ENCODE peak calls at places on chromosomes 3 and 15, in ten cellular contexts. One of them, this sample, is unnamed.

GRCh38 chr3:178306427-178307115 is 229.7 kb upstream of the KCNMB2 start:
- DNase-seq in esophagus muscularis mucosa: no peak
- DNase-seq in H1: no peak
- DNase-seq in sigmoid colon: no peak
- DNase-seq in heart left ventricle: no peak
- DNase-seq in IMR-90: no peak
- DNase-seq in transverse colon: no peak
- DNase-seq in uterus: no peak
- DNase-seq in HCT116: no peak
- DNase-seq in GM12892: no peak
- DNase-seq in this sample: no peak

GRCh38 chr15:86040360-86041095 is 39.1 kb upstream of the AGBL1 start:
- DNase-seq in HCT116: no peak
- DNase-seq in GM12892: no peak
- DNase-seq in H1: peak; percentile 54
- DNase-seq in heart left ventricle: no peak
- DNase-seq in esophagus muscularis mucosa: no peak
- DNase-seq in sigmoid colon: no peak
- DNase-seq in uterus: no peak
- DNase-seq in transverse colon: no peak
- DNase-seq in IMR-90: no peak
- DNase-seq in this sample: no peak

GRCh38 chr3:107643038-107643883 is 120.5 kb downstream of the BBX start:
- DNase-seq in GM12892: no peak
- DNase-seq in uterus: no peak
- DNase-seq in IMR-90: no peak
- DNase-seq in sigmoid colon: no peak
- DNase-seq in heart left ventricle: no peak
- DNase-seq in esophagus muscularis mucosa: no peak
- DNase-seq in HCT116: no peak
- DNase-seq in H1: peak; percentile 58
- DNase-seq in transverse colon: no peak
- DNase-seq in this sample: no peak

GRCh38 chr3:186318135-186318534 is 43.9 kb downstream of the DGKG start:
- DNase-seq in sigmoid colon: no peak
- DNase-seq in transverse colon: no peak
- DNase-seq in heart left ventricle: no peak
- DNase-seq in esophagus muscularis mucosa: no peak
- DNase-seq in uterus: no peak
- DNase-seq in H1: no peak
- DNase-seq in HCT116: no peak
- DNase-seq in IMR-90: peak; percentile 35
- DNase-seq in GM12892: no peak
- DNase-seq in this sample: no peak

GRCh38 chr15:77168616-77169015 is 97.7 kb upstream of the TSPAN3 start:
- DNase-seq in GM12892: no peak
- DNase-seq in transverse colon: no peak
- DNase-seq in H1: no peak
- DNase-seq in sigmoid colon: no peak
- DNase-seq in IMR-90: peak; percentile 31
- DNase-seq in esophagus muscularis mucosa: no peak
- DNase-seq in HCT116: no peak
- DNase-seq in uterus: no peak
- DNase-seq in heart left ventricle: no peak
- DNase-seq in this sample: no peak

GRCh38 chr3:30597131-30597768 is 9.2 kb upstream of the TGFBR2 start:
- DNase-seq in sigmoid colon: no peak
- DNase-seq in GM12892: no peak
- DNase-seq in H1: no peak
- DNase-seq in uterus: no peak
- DNase-seq in HCT116: peak; percentile 94
- DNase-seq in esophagus muscularis mucosa: no peak
- DNase-seq in transverse colon: no peak
- DNase-seq in heart left ventricle: no peak
- DNase-seq in IMR-90: peak; percentile 82
- DNase-seq in this sample: no peak

GRCh38 chr3:143283432-143284128 is 164.0 kb downstream of the CHST2 start:
- DNase-seq in sigmoid colon: no peak
- DNase-seq in uterus: no peak
- DNase-seq in heart left ventricle: no peak
- DNase-seq in H1: no peak
- DNase-seq in IMR-90: no peak
- DNase-seq in transverse colon: no peak
- DNase-seq in esophagus muscularis mucosa: no peak
- DNase-seq in GM12892: no peak
- DNase-seq in HCT116: peak; percentile 21
- DNase-seq in this sample: no peak

GRCh38 chr15:94083467-94083991 is 147.8 kb upstream of the MCTP2 start:
- DNase-seq in IMR-90: peak; percentile 38
- DNase-seq in esophagus muscularis mucosa: peak; percentile 80
- DNase-seq in H1: no peak
- DNase-seq in uterus: peak; percentile 55
- DNase-seq in heart left ventricle: no peak
- DNase-seq in transverse colon: peak; percentile 19
- DNase-seq in GM12892: no peak
- DNase-seq in sigmoid colon: peak; percentile 73
- DNase-seq in HCT116: no peak
- DNase-seq in this sample: peak; percentile 17

GRCh38 chr3:197748597-197749314 is 927 bp upstream of the FYTTD1 start:
- DNase-seq in esophagus muscularis mucosa: no peak
- DNase-seq in sigmoid colon: no peak
- DNase-seq in uterus: no peak
- DNase-seq in HCT116: no peak
- DNase-seq in transverse colon: no peak
- DNase-seq in H1: no peak
- DNase-seq in heart left ventricle: no peak
- DNase-seq in GM12892: no peak
- DNase-seq in IMR-90: peak; percentile 43
- DNase-seq in this sample: no peak

GRCh38 chr3:197750863-197751737 is 1.4 kb downstream of the FYTTD1 start:
- DNase-seq in esophagus muscularis mucosa: no peak
- DNase-seq in HCT116: no peak
- DNase-seq in H1: no peak
- DNase-seq in uterus: peak; percentile 71
- DNase-seq in sigmoid colon: peak; percentile 90
- DNase-seq in transverse colon: peak; percentile 57
- DNase-seq in IMR-90: peak; percentile 43
- DNase-seq in GM12892: no peak
- DNase-seq in heart left ventricle: peak; percentile 57
- DNase-seq in this sample: no peak

GRCh38 chr3:197750396-197750831 is 731 bp downstream of the FYTTD1 start:
- DNase-seq in transverse colon: peak; percentile 74
- DNase-seq in HCT116: no peak
- DNase-seq in esophagus muscularis mucosa: no peak
- DNase-seq in sigmoid colon: peak; percentile 83
- DNase-seq in GM12892: peak; percentile 52
- DNase-seq in uterus: peak; percentile 52
- DNase-seq in H1: peak; percentile 76
- DNase-seq in heart left ventricle: peak; percentile 73
- DNase-seq in IMR-90: peak; percentile 69
- DNase-seq in this sample: peak; percentile 52

GRCh38 chr3:197749315-197749600 is 425 bp upstream of the FYTTD1 start:
- DNase-seq in sigmoid colon: no peak
- DNase-seq in transverse colon: peak; percentile 63
- DNase-seq in heart left ventricle: peak; percentile 37
- DNase-seq in esophagus muscularis mucosa: no peak
- DNase-seq in H1: no peak
- DNase-seq in IMR-90: peak; percentile 76
- DNase-seq in GM12892: no peak
- DNase-seq in HCT116: peak; percentile 35
- DNase-seq in uterus: no peak
- DNase-seq in this sample: peak; percentile 75

GRCh38 chr3:197749601-197750395 is at the start of gene FYTTD1:
- DNase-seq in GM12892: peak; percentile 76
- DNase-seq in sigmoid colon: peak; percentile 95
- DNase-seq in H1: peak; percentile 80
- DNase-seq in IMR-90: peak; percentile 84
- DNase-seq in heart left ventricle: peak; percentile 92
- DNase-seq in esophagus muscularis mucosa: peak; percentile 96
- DNase-seq in HCT116: peak; percentile 61
- DNase-seq in transverse colon: peak; percentile 93
- DNase-seq in uterus: peak; percentile 92
- DNase-seq in this sample: peak; percentile 92
- TF ChIP-seq POLR2A in GM12892: peak; percentile 78
- TF ChIP-seq POLR2A in sigmoid colon: peak; percentile 65
- TF ChIP-seq POLR2A in H1: no peak
- TF ChIP-seq POLR2A in IMR-90: no peak
- TF ChIP-seq POLR2A in heart left ventricle: peak; percentile 81
- TF ChIP-seq POLR2A in esophagus muscularis mucosa: peak; percentile 54
- TF ChIP-seq POLR2A in HCT116: peak; percentile 84
- TF ChIP-seq POLR2A in transverse colon: peak; percentile 48
- TF ChIP-seq POLR2A in uterus: peak; percentile 65
- TF ChIP-seq POLR2A in this sample: peak; percentile 87

GRCh38 chr15:52294881-52295420 is 653 bp downstream of the MYO5C start:
- DNase-seq in GM12892: no peak
- DNase-seq in uterus: no peak
- DNase-seq in H1: no peak
- DNase-seq in IMR-90: no peak
- DNase-seq in sigmoid colon: no peak
- DNase-seq in esophagus muscularis mucosa: no peak
- DNase-seq in transverse colon: no peak
- DNase-seq in HCT116: no peak
- DNase-seq in heart left ventricle: no peak
- DNase-seq in this sample: no peak

GRCh38 chr15:52292780-52293392 is 2.7 kb downstream of the MYO5C start:
- DNase-seq in heart left ventricle: no peak
- DNase-seq in IMR-90: no peak
- DNase-seq in esophagus muscularis mucosa: no peak
- DNase-seq in sigmoid colon: no peak
- DNase-seq in GM12892: no peak
- DNase-seq in H1: no peak
- DNase-seq in uterus: no peak
- DNase-seq in HCT116: no peak
- DNase-seq in transverse colon: no peak
- DNase-seq in this sample: no peak

GRCh38 chr15:52291204-52291603 is 4.4 kb downstream of the MYO5C start:
- DNase-seq in sigmoid colon: no peak
- DNase-seq in transverse colon: no peak
- DNase-seq in heart left ventricle: no peak
- DNase-seq in esophagus muscularis mucosa: no peak
- DNase-seq in HCT116: no peak
- DNase-seq in H1: peak; percentile 34
- DNase-seq in uterus: no peak
- DNase-seq in IMR-90: no peak
- DNase-seq in GM12892: no peak
- DNase-seq in this sample: no peak

GRCh38 chr15:52290800-52291199 is 4.8 kb downstream of the MYO5C start:
- DNase-seq in uterus: no peak
- DNase-seq in GM12892: no peak
- DNase-seq in sigmoid colon: no peak
- DNase-seq in HCT116: no peak
- DNase-seq in IMR-90: no peak
- DNase-seq in heart left ventricle: no peak
- DNase-seq in esophagus muscularis mucosa: no peak
- DNase-seq in H1: no peak
- DNase-seq in transverse colon: no peak
- DNase-seq in this sample: no peak

GRCh38 chr15:52295421-52295991 is at the start of gene MYO5C:
- DNase-seq in IMR-90: no peak
- DNase-seq in HCT116: peak; percentile 64
- DNase-seq in transverse colon: peak; percentile 91
- DNase-seq in esophagus muscularis mucosa: no peak
- DNase-seq in sigmoid colon: peak; percentile 77
- DNase-seq in heart left ventricle: peak; percentile 80
- DNase-seq in H1: peak; percentile 94
- DNase-seq in uterus: peak; percentile 42
- DNase-seq in GM12892: no peak
- DNase-seq in this sample: no peak
- TF ChIP-seq POLR2A in IMR-90: no peak
- TF ChIP-seq POLR2A in HCT116: peak; percentile 47
- TF ChIP-seq POLR2A in transverse colon: peak; percentile 83
- TF ChIP-seq POLR2A in esophagus muscularis mucosa: no peak
- TF ChIP-seq POLR2A in sigmoid colon: no peak
- TF ChIP-seq POLR2A in heart left ventricle: peak; percentile 39
- TF ChIP-seq POLR2A in H1: peak; percentile 74
- TF ChIP-seq POLR2A in uterus: peak; percentile 75
- TF ChIP-seq POLR2A in GM12892: no peak
- TF ChIP-seq POLR2A in this sample: no peak

DNA sequence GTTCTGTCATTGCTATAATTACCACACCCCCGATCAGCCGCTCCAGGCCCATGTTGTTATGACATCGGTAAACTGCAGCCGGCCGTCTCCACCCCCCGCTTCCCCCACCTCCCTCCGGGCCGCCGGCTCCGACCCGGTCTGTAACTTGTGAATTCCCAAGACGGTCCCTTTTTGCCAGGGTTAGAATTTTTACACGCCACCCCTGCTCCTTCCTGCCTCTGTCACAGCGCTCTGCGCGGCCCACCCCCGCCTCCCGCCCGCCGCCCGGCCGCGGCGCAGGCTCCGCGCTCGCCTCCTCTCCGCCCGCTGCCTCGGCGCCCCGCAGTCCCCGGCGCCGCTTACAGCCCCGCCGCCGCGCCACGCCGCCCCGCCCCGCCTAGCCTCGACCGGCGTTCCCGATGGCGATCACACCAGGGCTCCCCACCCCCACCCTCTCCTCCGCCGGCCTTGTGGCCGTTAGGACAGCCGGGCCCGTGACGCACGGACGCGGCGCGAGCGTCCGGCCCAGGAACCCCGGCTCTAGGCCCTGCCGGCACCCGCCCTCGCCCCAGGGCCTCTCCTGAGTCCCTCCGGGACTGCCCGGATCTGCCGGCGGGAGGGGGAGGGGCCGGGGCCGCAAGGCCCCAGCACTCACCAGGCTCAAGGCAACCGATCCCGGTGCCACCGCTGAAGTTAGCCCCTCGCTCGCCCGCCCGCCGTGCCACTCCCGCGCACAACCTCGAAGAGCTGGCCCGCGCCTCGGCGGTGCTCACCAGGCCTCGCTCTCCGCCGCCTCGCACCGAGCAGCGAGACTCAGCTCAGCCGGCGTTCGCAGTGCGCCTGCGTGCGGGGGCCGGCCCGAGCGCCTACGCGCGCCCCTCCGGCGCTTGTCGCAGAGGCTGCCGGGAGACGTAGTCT is at the start of gene KPNA1:
- DNase-seq in heart left ventricle: peak; percentile 86
- DNase-seq in transverse colon: peak; percentile 88
- DNase-seq in esophagus muscularis mucosa: peak; percentile 94
- DNase-seq in uterus: peak; percentile 87
- DNase-seq in sigmoid colon: peak; percentile 92
- DNase-seq in GM12892: peak; percentile 93
- DNase-seq in HCT116: peak; percentile 73
- DNase-seq in H1: peak; percentile 87
- DNase-seq in IMR-90: peak; percentile 83
- DNase-seq in this sample: peak; percentile 92
- TF ChIP-seq POLR2A in heart left ventricle: peak; percentile 94
- TF ChIP-seq POLR2A in transverse colon: peak; percentile 94
- TF ChIP-seq POLR2A in esophagus muscularis mucosa: peak; percentile 95
- TF ChIP-seq POLR2A in uterus: peak; percentile 85
- TF ChIP-seq POLR2A in sigmoid colon: peak; percentile 95
- TF ChIP-seq POLR2A in GM12892: peak; percentile 96
- TF ChIP-seq POLR2A in HCT116: peak; percentile 91
- TF ChIP-seq POLR2A in H1: peak; percentile 88
- TF ChIP-seq POLR2A in IMR-90: peak; percentile 92
- TF ChIP-seq POLR2A in this sample: peak; percentile 97

GRCh38 chr15:74840851-74841760 is 1.9 kb downstream of the ULK3 start:
- DNase-seq in GM12892: no peak
- DNase-seq in uterus: no peak
- DNase-seq in transverse colon: no peak
- DNase-seq in HCT116: no peak
- DNase-seq in H1: no peak
- DNase-seq in heart left ventricle: no peak
- DNase-seq in esophagus muscularis mucosa: no peak
- DNase-seq in IMR-90: no peak
- DNase-seq in sigmoid colon: no peak
- DNase-seq in this sample: no peak

GRCh38 chr15:74841761-74842385 is 1.1 kb downstream of the ULK3 start:
- DNase-seq in heart left ventricle: no peak
- DNase-seq in IMR-90: no peak
- DNase-seq in sigmoid colon: no peak
- DNase-seq in HCT116: no peak
- DNase-seq in transverse colon: peak; percentile 44
- DNase-seq in GM12892: no peak
- DNase-seq in uterus: no peak
- DNase-seq in esophagus muscularis mucosa: no peak
- DNase-seq in H1: no peak
- DNase-seq in this sample: no peak

GRCh38 chr15:74843891-74844299 is 939 bp upstream of the ULK3 start:
- DNase-seq in HCT116: no peak
- DNase-seq in heart left ventricle: no peak
- DNase-seq in IMR-90: no peak
- DNase-seq in esophagus muscularis mucosa: no peak
- DNase-seq in sigmoid colon: no peak
- DNase-seq in GM12892: no peak
- DNase-seq in H1: no peak
- DNase-seq in transverse colon: no peak
- DNase-seq in uterus: peak; percentile 34
- DNase-seq in this sample: no peak

GRCh38 chr15:74843445-74843828 is 481 bp upstream of the ULK3 start:
- DNase-seq in heart left ventricle: no peak
- DNase-seq in sigmoid colon: no peak
- DNase-seq in HCT116: no peak
- DNase-seq in GM12892: no peak
- DNase-seq in IMR-90: no peak
- DNase-seq in uterus: no peak
- DNase-seq in H1: no peak
- DNase-seq in transverse colon: no peak
- DNase-seq in esophagus muscularis mucosa: no peak
- DNase-seq in this sample: no peak

GRCh38 chr15:74842581-74843444 is at the start of gene ULK3:
- DNase-seq in uterus: peak; percentile 93
- DNase-seq in GM12892: peak; percentile 98
- DNase-seq in heart left ventricle: peak; percentile 92
- DNase-seq in H1: peak; percentile 95
- DNase-seq in sigmoid colon: peak; percentile 96
- DNase-seq in HCT116: peak; percentile 61
- DNase-seq in esophagus muscularis mucosa: peak; percentile 96
- DNase-seq in transverse colon: peak; percentile 93
- DNase-seq in IMR-90: peak; percentile 73
- DNase-seq in this sample: peak; percentile 82
- TF ChIP-seq POLR2A in uterus: no peak
- TF ChIP-seq POLR2A in GM12892: peak; percentile 63
- TF ChIP-seq POLR2A in heart left ventricle: peak; percentile 86
- TF ChIP-seq POLR2A in H1: peak; percentile 54
- TF ChIP-seq POLR2A in sigmoid colon: no peak
- TF ChIP-seq POLR2A in HCT116: peak; percentile 55
- TF ChIP-seq POLR2A in esophagus muscularis mucosa: no peak
- TF ChIP-seq POLR2A in transverse colon: peak; percentile 74
- TF ChIP-seq POLR2A in IMR-90: no peak
- TF ChIP-seq POLR2A in this sample: peak; percentile 52